ENCODE peak calls at places on chromosome 15, in four cellular contexts. H is MM.1S, Y is body of pancreas, E is uterus. V is an unnamed sample.

GRCh38 chr15:74651251-74651741 is 35.7 kb downstream of the CLK3 start:
- DNase-seq in H (no peak), E (no peak), Y (no peak), V (no peak)

GRCh38 chr15:66008920-66009572 is 139.8 kb downstream of the RAB11A start:
- DNase-seq in H (no peak), Y (no peak), E (no peak), V (no peak)

GRCh38 chr15:77675806-77676415 is 43.2 kb upstream of the LINGO1 start:
- DNase-seq in Y (no peak), E (no peak), H (no peak), V (no peak)

GRCh38 chr15:70995383-70995965 is 102.8 kb downstream of the LRRC49 start:
- DNase-seq in Y (no peak), E (no peak), H (no peak), V (no peak)

GRCh38 chr15:70140543-70141375 is 43.0 kb upstream of the TLE3 start:
- DNase-seq in Y (peak), E (no peak), H (peak), V (peak)

GRCh38 chr15:73750441-73750840 is 2.7 kb downstream of the INSYN1 start:
- DNase-seq in Y (no peak), E (no peak), H (no peak), V (no peak)

GRCh38 chr15:54312528-54312927 is 334.3 kb downstream of the UNC13C start:
- DNase-seq in E (no peak), Y (no peak), H (no peak), V (no peak)

GRCh38 chr15:52261498-52262242 is 33.9 kb downstream of the MYO5C start:
- DNase-seq in E (peak), Y (peak), H (peak), V (peak)

GRCh38 chr15:63452552-63453136 is 51.7 kb upstream of the USP3 start:
- DNase-seq in H (no peak), Y (no peak), E (no peak), V (no peak)

GRCh38 chr15:89395996-89396395 is 61.4 kb upstream of the POLG start:
- DNase-seq in Y (no peak), H (no peak), E (no peak), V (no peak)

GRCh38 chr15:31444844-31445243 is 118.2 kb downstream of the KLF13 start:
- DNase-seq in Y (no peak), E (no peak), H (peak), V (no peak)

GRCh38 chr15:57395292-57395691 is 19.0 kb downstream of the CGNL1 start:
- DNase-seq in E (no peak), H (no peak), Y (no peak), V (no peak)

GRCh38 chr15:90165659-90166489 is 35.3 kb upstream of the SEMA4B start:
- DNase-seq in E (peak), H (no peak), Y (peak), V (no peak)

GRCh38 chr15:58517682-58518525 is 86.1 kb downstream of the LIPC start:
- DNase-seq in Y (no peak), E (no peak), H (peak), V (peak)

GRCh38 chr15:55739641-55740040 is 3.3 kb downstream of the PRTG start:
- DNase-seq in E (no peak), Y (no peak), H (no peak), V (no peak)

GRCh38 chr15:56832125-56832524 is 86.3 kb upstream of the TCF12 start:
- DNase-seq in H (no peak), E (peak), Y (peak), V (no peak)

GRCh38 chr15:41424809-41425208 is 7.9 kb downstream of the RTF1 start:
- DNase-seq in Y (no peak), H (no peak), E (no peak), V (no peak)

GRCh38 chr15:44101944-44102343 is 93.1 kb downstream of the FRMD5 start:
- DNase-seq in H (no peak), Y (no peak), E (no peak), V (no peak)

GRCh38 chr15:25892126-25892525 is 29.0 kb upstream of the ATP10A start:
- DNase-seq in H (no peak), E (no peak), Y (no peak), V (no peak)

GRCh38 chr15:22251422-22251821 is 171.1 kb downstream of the OR4M2 start:
- DNase-seq in E (no peak), H (no peak), Y (no peak), V (no peak)

GRCh38 chr15:41798607-41799487 is 24.6 kb downstream of the MAPKBP1 start:
- DNase-seq in H (no peak), E (no peak), Y (no peak), V (peak)

GRCh38 chr15:43808960-43809678 is 8.7 kb downstream of the HYPK start:
- DNase-seq in Y (no peak), H (no peak), E (no peak), V (peak)

GRCh38 chr15:70382762-70383458 is 285.2 kb upstream of the TLE3 start:
- DNase-seq in E (no peak), Y (no peak), H (no peak), V (no peak)

GRCh38 chr15:33720952-33721351 is 247.3 kb upstream of the CHRM5 start:
- DNase-seq in E (no peak), H (no peak), Y (no peak), V (no peak)

GRCh38 chr15:46714959-46715358 is 1002.3 kb upstream of the SEMA6D start:
- DNase-seq in Y (no peak), E (no peak), H (peak), V (no peak)

GRCh38 chr15:70635895-70636294 is 127.5 kb downstream of the UACA start:
- DNase-seq in H (no peak), E (no peak), Y (no peak), V (no peak)

GRCh38 chr15:51342249-51342999 is 969 bp downstream of the GLDN start:
- DNase-seq in H (no peak), E (no peak), Y (no peak), V (no peak)

GRCh38 chr15:25678498-25678865 is 184.6 kb downstream of the ATP10A start:
- DNase-seq in E (no peak), Y (no peak), H (no peak), V (no peak)

GRCh38 chr15:33547876-33548275 is 237.1 kb downstream of the RYR3 start:
- DNase-seq in Y (peak), E (no peak), H (peak), V (no peak)

GRCh38 chr15:42021593-42021992 is 751 bp upstream of the PLA2G4E start:
- DNase-seq in E (no peak), H (no peak), Y (no peak), V (no peak)

GRCh38 chr15:85764649-85765277 is 30.0 kb downstream of the KLHL25 start:
- DNase-seq in Y (no peak), H (no peak), E (no peak), V (no peak)

GRCh38 chr15:34682673-34683072 is 72.1 kb downstream of the GJD2 start:
- DNase-seq in E (no peak), H (no peak), Y (no peak), V (no peak)

GRCh38 chr15:51183076-51183475 is 88.4 kb upstream of the TNFAIP8L3 start:
- DNase-seq in H (no peak), Y (no peak), E (no peak), V (no peak)

GRCh38 chr15:57728436-57728835 is 21.9 kb downstream of the POLR2M start:
- DNase-seq in E (no peak), H (no peak), Y (no peak), V (no peak)

GRCh38 chr15:62165793-62166380 is 802 bp upstream of the C2CD4B start:
- DNase-seq in H (no peak), E (no peak), Y (peak), V (no peak)

DNA sequence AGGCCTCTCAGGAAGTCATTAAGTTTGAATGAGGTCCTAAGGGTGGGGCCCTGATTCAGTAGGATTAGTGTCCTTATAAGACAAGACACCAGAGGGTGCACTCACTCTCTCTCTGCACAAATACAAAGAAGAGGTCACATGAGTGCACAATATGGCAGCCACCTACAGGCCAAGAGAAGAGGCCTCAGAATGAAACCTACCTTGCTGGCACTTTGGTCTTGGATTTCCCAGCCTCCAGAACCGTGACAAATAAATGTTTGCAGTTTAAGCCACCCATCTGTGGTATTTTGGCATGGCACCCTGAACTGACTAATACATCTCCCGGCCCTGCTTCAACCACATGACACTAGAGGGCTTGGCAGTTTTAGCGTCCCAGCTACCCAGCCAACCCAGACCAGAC is 73.9 kb upstream of the CHRNB4 start:
- DNase-seq in Y (no peak), H (peak), E (no peak), V (no peak)
- TF ChIP-seq CTCF in Y (no peak), H (peak), E (no peak), V (no peak)

GRCh38 chr15:28901987-28902745 is 16.4 kb downstream of the APBA2 start:
- DNase-seq in Y (no peak), E (no peak), H (no peak), V (no peak)
- TF ChIP-seq CTCF in Y (no peak), E (no peak), H (no peak), V (no peak)

GRCh38 chr15:87817553-87817952 is 439.0 kb downstream of the NTRK3 start:
- DNase-seq in Y (no peak), E (no peak), H (no peak), V (no peak)
- TF ChIP-seq CTCF in Y (no peak), E (no peak), H (no peak), V (no peak)

DNA sequence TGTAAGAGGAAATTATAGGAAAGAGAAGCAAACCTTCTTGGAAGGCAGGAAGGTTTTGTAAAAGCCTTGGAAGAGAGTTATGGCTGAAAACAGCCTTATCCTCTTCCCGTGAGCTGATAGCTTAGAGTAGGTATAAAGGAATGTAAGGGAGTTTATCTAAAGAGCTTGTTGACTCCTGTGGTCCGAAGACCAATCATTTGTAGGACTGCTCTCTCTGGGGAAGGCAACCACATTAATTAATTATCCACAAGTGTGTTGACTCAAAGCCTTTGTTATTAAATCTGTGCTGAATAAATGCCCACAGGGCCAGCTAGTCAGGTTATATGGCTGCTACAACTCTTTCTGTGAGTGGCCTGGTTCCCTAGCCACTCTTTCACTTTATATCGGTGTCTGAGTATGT is 452.1 kb upstream of the RASGRP1 start:
- DNase-seq in Y (no peak), H (no peak), E (no peak), V (no peak)
- TF ChIP-seq CTCF in Y (no peak), H (no peak), E (no peak), V (no peak)

GRCh38 chr15:60551147-60551780 is 72.3 kb upstream of the ICE2 start:
- DNase-seq in E (no peak), H (no peak), Y (no peak), V (no peak)

GRCh38 chr15:60554494-60554893 is 75.6 kb upstream of the ICE2 start:
- DNase-seq in Y (no peak), E (no peak), H (no peak), V (no peak)

GRCh38 chr15:60553163-60553562 is 74.2 kb upstream of the ICE2 start:
- DNase-seq in H (no peak), Y (no peak), E (no peak), V (no peak)

GRCh38 chr15:60552224-60552623 is 73.3 kb upstream of the ICE2 start:
- DNase-seq in H (no peak), Y (no peak), E (no peak), V (no peak)

DNA sequence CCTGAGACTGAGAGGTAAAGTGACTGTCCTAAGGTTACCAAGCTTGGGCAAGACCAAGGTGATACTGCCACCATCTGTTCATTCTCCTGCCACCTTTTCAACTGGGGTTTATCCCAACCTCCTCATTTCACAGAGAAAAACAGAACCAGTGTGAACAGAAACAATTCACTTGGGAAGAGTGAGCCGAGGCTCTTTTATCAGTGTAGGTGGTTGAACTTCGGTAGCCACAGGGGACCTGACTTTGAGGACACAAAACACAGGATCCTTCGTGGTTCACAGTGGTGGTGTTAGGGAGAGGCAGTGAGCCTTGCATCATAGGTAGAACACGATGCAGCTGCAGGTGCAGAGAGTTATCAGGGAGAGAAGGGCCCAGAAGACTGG is 72.8 kb upstream of the ICE2 start:
- DNase-seq in H (no peak), Y (no peak), E (no peak), V (no peak)
- TF ChIP-seq CTCF in H (peak), Y (no peak), E (no peak), V (peak)

GRCh38 chr15:96353931-96354730 is 23.6 kb downstream of the NR2F2 start:
- DNase-seq in E (peak), H (no peak), Y (peak), V (no peak)
- TF ChIP-seq CTCF in E (peak), H (no peak), Y (peak), V (no peak)

GRCh38 chr15:93333826-93334225 is 244.8 kb upstream of the RGMA start:
- DNase-seq in E (no peak), H (no peak), Y (no peak), V (no peak)
- TF ChIP-seq CTCF in E (no peak), H (no peak), Y (no peak), V (no peak)

GRCh38 chr15:67836134-67836455 is 3.8 kb downstream of the RNU6-1 start:
- DNase-seq in E (no peak), Y (no peak), H (no peak), V (peak)
- TF ChIP-seq CTCF in E (no peak), Y (no peak), H (no peak), V (no peak)

DNA sequence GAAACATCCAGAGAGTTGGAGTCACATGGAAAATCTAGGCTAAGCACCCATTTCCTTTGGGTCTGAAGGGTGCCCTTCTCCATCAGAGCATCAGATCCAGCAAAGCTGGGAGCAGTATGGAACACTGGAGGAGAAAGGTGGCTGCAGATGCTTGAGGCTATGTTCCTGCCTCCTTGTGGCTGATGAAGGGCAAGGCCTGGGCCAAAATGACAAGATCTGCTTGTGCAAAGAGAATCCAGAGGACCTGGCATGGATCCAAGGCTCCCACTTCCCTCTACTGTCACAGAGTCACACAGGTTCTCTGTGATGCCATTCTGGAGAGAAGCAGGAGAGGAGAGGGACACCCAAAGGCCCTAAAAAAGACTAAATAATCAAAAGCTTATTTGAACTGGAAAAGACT is 9.2 kb upstream of the ATP8B4 start:
- DNase-seq in Y (peak), H (no peak), E (peak), V (no peak)
- TF ChIP-seq CTCF in Y (no peak), H (no peak), E (no peak), V (no peak)

GRCh38 chr15:45138814-45139765 is 9.3 kb downstream of the DUOX1 start:
- DNase-seq in E (no peak), Y (no peak), H (no peak), V (no peak)

GRCh38 chr15:45137703-45138102 is 7.9 kb downstream of the DUOX1 start:
- DNase-seq in E (no peak), Y (no peak), H (no peak), V (no peak)

GRCh38 chr15:45134046-45134445 is 4.3 kb downstream of the DUOX1 start:
- DNase-seq in Y (no peak), H (no peak), E (no peak), V (no peak)

GRCh38 chr15:45134682-45135604 is 5.1 kb downstream of the DUOX1 start:
- DNase-seq in H (no peak), E (no peak), Y (peak), V (no peak)

GRCh38 chr15:45136378-45136764 is 6.6 kb downstream of the DUOX1 start:
- DNase-seq in Y (no peak), H (no peak), E (no peak), V (no peak)
- TF ChIP-seq CTCF in Y (no peak), H (no peak), E (no peak), V (peak)